ENCODE peak calls at places on chromosomes 13 and 19, in four cellular contexts. F, N, Q and P are unnamed samples.

GRCh38 chr13:110702591-110703526 is 3.1 kb downstream of the CARS2 start:
- DNase-seq in F (no peak), N (no peak), Q (no peak), P (no peak)

GRCh38 chr19:58557253-58558065 is 952 bp downstream of the UBE2M start:
- DNase-seq in F (no peak), N (no peak), Q (no peak), P (no peak)

GRCh38 chr13:50744261-50744660 is 99.2 kb downstream of the DLEU7 start:
- DNase-seq in F (no peak), N (no peak), Q (no peak), P (no peak)

GRCh38 chr13:96984061-96984508 is 10.2 kb downstream of the OXGR1 start:
- DNase-seq in F (no peak), N (no peak), Q (no peak), P (no peak)

GRCh38 chr19:46736544-46737274 is 9.1 kb upstream of the FKRP start:
- DNase-seq in F (peak), N (no peak), Q (peak), P (no peak)

GRCh38 chr13:107296804-107297203 is 728.9 kb upstream of the ARGLU1 start:
- DNase-seq in F (no peak), N (no peak), Q (no peak), P (no peak)

GRCh38 chr19:5170329-5170745 is 170.3 kb downstream of the PTPRS start:
- DNase-seq in F (no peak), N (no peak), Q (peak), P (no peak)

GRCh38 chr19:40274585-40275544 is 10.3 kb downstream of the AKT2 start:
- DNase-seq in F (no peak), N (no peak), Q (peak), P (no peak)

GRCh38 chr13:101406787-101407186 is 9.5 kb downstream of the NALCN start:
- DNase-seq in F (no peak), N (no peak), Q (no peak), P (no peak)

GRCh38 chr13:113912596-113912995 is 48.7 kb upstream of the GAS6 start:
- DNase-seq in F (no peak), N (no peak), Q (no peak), P (no peak)

GRCh38 chr19:27736225-27736624 is 1476.7 kb downstream of the UQCRFS1 start:
- DNase-seq in F (no peak), N (no peak), Q (no peak), P (no peak)

GRCh38 chr13:102913924-102914628 is 68.2 kb downstream of the ERCC5 start:
- DNase-seq in F (no peak), N (no peak), Q (no peak), P (no peak)

GRCh38 chr19:19537321-19538048 is 580 bp upstream of the CILP2 start:
- DNase-seq in F (no peak), N (no peak), Q (no peak), P (no peak)
- H3K4me3 ChIP-seq in F (no peak), N (no peak), Q (no peak), P (no peak)

DNA sequence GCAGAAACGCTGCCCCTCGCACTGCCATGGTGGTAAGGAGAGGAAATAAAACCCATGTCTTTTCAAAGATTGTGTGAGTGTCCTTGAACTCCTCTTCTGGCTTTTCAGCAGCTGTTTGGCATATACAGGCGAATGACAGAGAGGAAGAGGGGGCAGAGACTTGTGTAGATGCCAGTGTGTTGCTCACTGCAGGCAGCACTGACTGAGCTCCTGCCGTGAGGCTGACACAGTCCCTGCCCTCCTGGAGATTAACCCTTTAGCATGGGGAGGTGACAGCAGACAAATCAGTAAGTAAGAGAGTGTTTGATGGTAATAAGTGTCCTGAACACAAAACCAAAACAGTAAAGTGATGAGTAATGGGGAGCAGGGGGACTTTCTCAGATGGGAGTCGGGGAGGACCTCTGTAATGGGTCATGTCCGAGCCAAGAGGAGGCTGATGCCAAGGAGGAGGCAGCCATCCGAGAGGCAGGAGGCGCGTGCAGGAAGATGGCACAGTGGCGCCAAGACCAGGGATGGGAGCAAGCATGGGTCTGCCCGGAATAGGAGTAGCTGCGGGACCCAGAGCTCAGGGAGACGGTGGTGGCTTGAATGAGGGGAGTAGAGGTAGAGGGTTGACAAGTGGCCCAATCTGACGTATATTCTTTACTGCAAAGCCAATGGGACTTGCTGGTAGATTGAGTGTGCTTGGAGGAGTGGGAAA is 182.2 kb downstream of the FOXO1 start:
- DNase-seq in F (no peak), N (no peak), Q (no peak), P (no peak)
- TF ChIP-seq CTCF in F (no peak), N (no peak), Q (no peak), P (no peak)

GRCh38 chr13:22926176-22927007 is 254.4 kb upstream of the SGCG start:
- DNase-seq in F (peak), N (peak), Q (peak), P (no peak)
- H3K4me3 ChIP-seq in F (peak), N (peak), Q (peak), P (no peak)

GRCh38 chr19:732325-733069 is 18.4 kb upstream of the MISP start:
- DNase-seq in F (no peak), N (no peak), Q (no peak), P (no peak)
- TF ChIP-seq CTCF in F (no peak), N (no peak), Q (no peak), P (no peak)